ENCODE peak calls at places on chromosome X, in four cellular contexts. Q is A673, X is GM12878, G is neural progenitor cell. O is an unnamed sample.

GRCh38 chrX:72107320-72107719 is 24.4 kb downstream of the RTL5 start:
- DNase-seq in G (no peak), X (no peak), Q (peak), O (peak)

GRCh38 chrX:94813541-94813940 is 1139.5 kb downstream of the FAM133A start:
- DNase-seq in X (no peak), Q (no peak), G (no peak), O (no peak)

GRCh38 chrX:21266949-21267348 is 107.3 kb upstream of the CNKSR2 start:
- DNase-seq in G (no peak), X (no peak), Q (no peak), O (no peak)

GRCh38 chrX:39602226-39602625 is 495.5 kb downstream of the BCOR start:
- DNase-seq in X (no peak), Q (no peak), G (no peak), O (no peak)

GRCh38 chrX:72368796-72369195 is 63.1 kb upstream of the CITED1 start:
- DNase-seq in Q (no peak), X (no peak), G (no peak), O (no peak)

GRCh38 chrX:3522016-3522690 is 175.7 kb upstream of the MXRA5 start:
- DNase-seq in Q (no peak), X (no peak), G (no peak), O (no peak)

GRCh38 chrX:55008571-55009358 is 8.6 kb downstream of the APEX2 start:
- DNase-seq in X (no peak), Q (peak), G (no peak), O (peak)

GRCh38 chrX:43973249-43973672 is at the start of gene NDP:
- DNase-seq in X (no peak), G (peak), Q (peak), O (no peak)

GRCh38 chrX:10015711-10016515 is 48.8 kb downstream of the CLDN34 start:
- DNase-seq in G (peak), X (no peak), Q (peak), O (no peak)

GRCh38 chrX:153831435-153832150 is 1.2 kb upstream of the PDZD4 start:
- DNase-seq in G (no peak), X (no peak), Q (no peak), O (no peak)
- TF ChIP-seq EZH2 in G (no peak), X (no peak), Q (no peak), O (no peak)

DNA sequence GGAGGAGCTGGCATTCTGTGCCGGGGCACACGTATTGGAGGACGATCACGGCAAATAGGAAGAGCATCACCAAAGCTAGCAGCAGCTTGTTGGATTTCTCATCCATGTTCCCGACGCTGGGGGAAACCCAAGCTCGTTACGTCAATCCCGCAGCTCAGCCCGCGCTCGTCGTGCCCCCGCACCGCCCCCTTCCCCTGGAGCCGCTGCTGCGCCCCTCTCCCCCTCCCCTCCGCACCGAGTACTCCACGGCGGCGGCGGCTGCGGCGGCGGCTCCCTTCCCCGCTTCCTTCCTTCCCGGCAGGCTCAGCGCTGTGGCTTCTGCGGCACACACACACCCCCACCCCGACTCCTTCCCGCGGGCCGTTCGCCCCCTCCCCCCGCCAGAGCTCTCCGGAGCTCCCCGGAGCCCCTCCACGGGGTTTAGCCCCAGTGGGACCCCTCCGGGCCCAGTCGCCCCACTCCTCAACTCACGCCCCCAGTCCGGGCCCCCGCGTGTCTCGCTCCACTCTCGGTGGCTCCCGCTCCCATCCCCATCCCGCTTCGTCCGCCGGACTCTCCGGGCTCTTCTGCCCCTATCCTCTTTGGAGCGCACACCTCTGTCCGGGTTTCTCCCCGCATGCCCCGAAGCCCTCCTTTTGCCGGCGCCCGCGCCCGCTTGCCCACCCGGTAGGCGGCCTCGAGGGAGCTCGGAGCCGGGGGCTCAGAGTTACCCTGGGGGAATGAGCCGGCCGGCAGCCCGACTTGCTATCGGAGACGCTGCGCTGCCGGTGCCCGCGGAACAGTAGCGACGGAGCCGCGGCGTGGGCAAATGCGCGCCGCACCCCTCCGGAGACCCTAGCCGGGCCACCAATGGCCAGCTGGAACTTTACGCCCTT is 981 bp downstream of the HS6ST2 start:
- DNase-seq in Q (peak), G (peak), X (no peak), O (no peak)
- TF ChIP-seq EZH2 in Q (no peak), G (no peak), X (no peak), O (no peak)

GRCh38 chrX:129959493-129959832 is 23.0 kb upstream of the BCORL1 start:
- DNase-seq in Q (no peak), X (no peak), G (peak), O (peak)
- TF ChIP-seq EZH2 in Q (no peak), X (no peak), G (no peak), O (no peak)

GRCh38 chrX:137034508-137034872 is 695 bp upstream of the GPR101 start:
- DNase-seq in X (no peak), Q (no peak), G (no peak), O (no peak)
- TF ChIP-seq EZH2 in X (no peak), Q (no peak), G (no peak), O (no peak)

DNA sequence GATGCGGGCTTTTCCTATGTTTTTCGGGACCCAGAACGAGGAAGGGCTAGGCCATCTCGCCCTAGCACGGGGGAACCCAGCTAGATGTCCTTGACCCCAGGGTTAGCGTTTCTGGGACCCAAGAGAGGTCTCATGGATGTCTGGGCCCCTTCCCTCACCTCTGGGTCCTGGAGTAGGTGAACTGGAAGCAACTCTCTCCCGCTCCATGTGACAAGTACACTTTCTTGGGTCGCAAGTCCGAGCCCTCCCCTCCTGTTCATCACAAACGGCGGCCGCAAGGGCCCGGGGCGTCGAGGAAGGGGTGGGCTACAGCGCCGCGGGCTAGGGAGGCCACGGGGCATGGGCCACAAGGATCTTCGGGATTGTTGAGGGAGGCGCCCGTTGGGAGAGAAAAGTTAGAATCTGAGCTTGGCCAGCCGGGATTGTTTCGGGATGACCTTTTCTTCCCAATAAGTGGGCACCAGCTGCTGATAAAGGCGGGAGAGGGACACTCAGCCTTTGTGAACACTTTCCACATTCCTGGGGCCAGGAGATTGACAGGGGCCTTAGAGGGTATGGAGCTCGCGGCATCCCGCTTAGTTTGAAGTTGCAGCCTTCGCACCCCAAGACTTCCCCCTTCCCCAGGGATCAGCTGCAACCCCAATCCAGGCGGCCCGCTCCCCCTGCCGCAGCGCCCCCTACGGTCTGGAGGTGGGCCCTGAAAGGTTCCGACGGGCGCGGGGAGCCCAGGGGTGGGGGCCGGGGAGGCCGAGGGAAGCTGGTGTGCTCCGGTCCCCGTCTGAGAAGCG is 137.0 kb upstream of the ZIC3 start:
- DNase-seq in G (peak), X (no peak), Q (peak), O (no peak)
- TF ChIP-seq EZH2 in G (no peak), X (no peak), Q (no peak), O (no peak)

GRCh38 chrX:140110081-140110650 is 144.8 kb upstream of the CXorf66 start:
- DNase-seq in X (no peak), Q (no peak), G (no peak), O (no peak)
- TF ChIP-seq EZH2 in X (no peak), Q (no peak), G (no peak), O (no peak)

GRCh38 chrX:145817666-145818521 is at the start of gene SLITRK2:
- DNase-seq in G (peak), X (no peak), Q (no peak), O (no peak)
- TF ChIP-seq EZH2 in G (peak), X (no peak), Q (no peak), O (peak)

GRCh38 chrX:129843459-129844306 is at the start of gene ZDHHC9:
- DNase-seq in G (peak), X (peak), Q (peak), O (peak)
- TF ChIP-seq EZH2 in G (no peak), X (no peak), Q (no peak), O (no peak)

O was measured in mammary epithelial cell.